ENCODE peak calls at places on chromosome 10, in eight cellular contexts. G is bronchial epithelial cell, U is Kasumi-1, A is ovary, P is HT-29, Q is glutamatergic neuron, Z is right atrium auricular region, D is HepG2. I is an unnamed sample.

GRCh38 chr10:36564433-36564832 is 561.0 kb upstream of the ANKRD30A start:
- DNase-seq in G (no peak), U (no peak), A (no peak), P (no peak), Q (no peak), Z (no peak), D (no peak), I (no peak)

GRCh38 chr10:32985341-32985764 is 27.3 kb upstream of the ITGB1 start:
- DNase-seq in G (no peak), U (no peak), A (no peak), P (no peak), Q (no peak), Z (no peak), D (no peak), I (no peak)

GRCh38 chr10:59536151-59536550 is 173.5 kb downstream of the SLC16A9 start:
- DNase-seq in G (peak; percentile 73), U (peak; percentile 58), A (peak; percentile 42), P (no peak), Q (no peak), Z (no peak), D (no peak), I (no peak)

GRCh38 chr10:112966191-112966855 is 16.3 kb downstream of the TCF7L2 start:
- DNase-seq in G (no peak), U (no peak), A (no peak), P (no peak), Q (no peak), Z (no peak), D (no peak), I (no peak)

GRCh38 chr10:90447836-90448235 is 410.0 kb downstream of the HTR7 start:
- DNase-seq in G (peak; percentile 49), U (no peak), A (no peak), P (peak; percentile 46), Q (no peak), Z (no peak), D (no peak), I (no peak)

GRCh38 chr10:24721254-24722106 is 2.2 kb downstream of the ARHGAP21 start:
- DNase-seq in G (no peak), U (no peak), A (no peak), P (peak; percentile 66), Q (peak; percentile 47), Z (peak; percentile 63), D (no peak), I (peak; percentile 51)

GRCh38 chr10:119421887-119422684 is 120.4 kb downstream of the RGS10 start:
- DNase-seq in G (no peak), U (no peak), A (no peak), P (no peak), Q (peak; percentile 52), Z (no peak), D (no peak), I (no peak)

GRCh38 chr10:124706876-124707516 is 37.2 kb downstream of the FAM53B start:
- DNase-seq in G (no peak), U (no peak), A (no peak), P (no peak), Q (no peak), Z (no peak), D (no peak), I (no peak)

GRCh38 chr10:31320598-31321211 is 1.7 kb downstream of the ZEB1 start:
- DNase-seq in G (peak; percentile 16), U (peak; percentile 39), A (peak; percentile 44), P (no peak), Q (peak; percentile 66), Z (peak; percentile 66), D (peak; percentile 43), I (no peak)

GRCh38 chr10:90857635-90858488 is at the start of gene HTR7:
- DNase-seq in G (no peak), U (peak; percentile 52), A (peak; percentile 68), P (no peak), Q (peak; percentile 84), Z (no peak), D (peak; percentile 16), I (peak; percentile 19)

GRCh38 chr10:62924344-62924748 is 108.2 kb upstream of the EGR2 start:
- DNase-seq in G (no peak), U (no peak), A (no peak), P (no peak), Q (no peak), Z (no peak), D (no peak), I (no peak)